ENCODE peak calls at places on chromosomes 16 and 17, in seven cellular contexts. M is PC-3, E is BE2C, U is DND-41, Q is ascending aorta, G is tibial nerve, N is brain microvascular endothelial cell. A is an unnamed sample.

GRCh38 chr17:80095038-80095843 is 6.1 kb upstream of the GAA start:
- DNase-seq in U (no peak), Q (no peak), M (no peak), G (no peak), E (no peak), N (no peak), A (no peak)

GRCh38 chr17:82959242-82959930 is 119.6 kb upstream of the ZNF750 start:
- DNase-seq in N (no peak), Q (no peak), G (no peak), E (no peak), U (no peak), M (no peak), A (peak; percentile 10)

GRCh38 chr17:16995930-16996329 is 24.0 kb upstream of the TNFRSF13B start:
- DNase-seq in Q (no peak), E (no peak), N (no peak), G (no peak), U (no peak), M (no peak), A (no peak)

GRCh38 chr16:56812884-56813283 is 52.1 kb upstream of the SLC12A3 start:
- DNase-seq in U (no peak), G (no peak), M (peak; percentile 68), Q (no peak), E (no peak), N (no peak), A (no peak)

GRCh38 chr17:44587339-44587738 is 30.1 kb downstream of the FZD2 start:
- DNase-seq in Q (peak; percentile 90), M (peak; percentile 91), G (peak; percentile 16), E (peak; percentile 58), U (no peak), N (peak; percentile 96), A (no peak)

GRCh38 chr17:37051839-37052238 is 103.1 kb downstream of the AATF start:
- DNase-seq in Q (no peak), U (no peak), G (no peak), M (no peak), N (no peak), E (no peak), A (no peak)

GRCh38 chr16:88773812-88774291 is 11.2 kb downstream of the PIEZO1 start:
- DNase-seq in U (no peak), E (peak; percentile 52), Q (no peak), N (peak; percentile 82), M (peak; percentile 45), G (no peak), A (peak; percentile 86)

GRCh38 chr16:30557397-30557949 is 701 bp downstream of the ZNF764 start:
- DNase-seq in U (peak; percentile 33), G (no peak), E (no peak), M (no peak), N (no peak), Q (no peak), A (no peak)

GRCh38 chr17:80034977-80035686 is 540 bp downstream of the TBC1D16 start:
- DNase-seq in G (no peak), E (no peak), M (peak; percentile 31), Q (peak; percentile 67), U (peak; percentile 47), N (peak; percentile 20), A (no peak)

GRCh38 chr17:39401412-39402278 is at the start of gene FBXL20:
- DNase-seq in E (peak; percentile 96), U (peak; percentile 92), M (peak; percentile 86), G (peak; percentile 94), Q (peak; percentile 96), N (peak; percentile 86), A (peak; percentile 91)

GRCh38 chr16:24419709-24420108 is 119.7 kb upstream of the RBBP6 start:
- DNase-seq in E (no peak), N (no peak), G (no peak), Q (no peak), M (no peak), U (no peak), A (no peak)

GRCh38 chr17:42288985-42289862 is 926 bp downstream of the STAT5A start:
- DNase-seq in G (no peak), Q (peak; percentile 71), M (no peak), N (no peak), U (peak; percentile 41), E (no peak), A (no peak)

GRCh38 chr16:51648521-51648920 is 497.5 kb upstream of the SALL1 start:
- DNase-seq in U (no peak), M (no peak), N (no peak), E (no peak), G (no peak), Q (no peak), A (no peak)

GRCh38 chr17:29292071-29292991 is 1.6 kb downstream of the NUFIP2 start:
- DNase-seq in M (peak; percentile 4), G (peak; percentile 66), Q (peak; percentile 77), U (peak; percentile 76), E (peak; percentile 24), N (no peak), A (peak; percentile 48)

GRCh38 chr17:49567104-49567521 is 8.6 kb upstream of the NXPH3 start:
- DNase-seq in N (no peak), M (no peak), E (peak; percentile 9), Q (peak; percentile 64), U (no peak), G (no peak), A (no peak)

GRCh38 chr17:56173958-56174357 is 20.7 kb downstream of the ANKFN1 start:
- DNase-seq in N (no peak), U (peak; percentile 86), G (no peak), Q (no peak), M (no peak), E (no peak), A (peak; percentile 22)

GRCh38 chr17:16467886-16468285 is 24.1 kb downstream of the LRRC75A start:
- DNase-seq in N (no peak), M (no peak), G (no peak), Q (no peak), U (no peak), E (no peak), A (no peak)

GRCh38 chr16:50509521-50510341 is 38.5 kb upstream of the NKD1 start:
- DNase-seq in G (peak; percentile 14), U (peak; percentile 38), M (peak; percentile 46), E (peak; percentile 56), Q (peak; percentile 63), N (peak; percentile 24), A (peak; percentile 56)

GRCh38 chr17:32623196-32623595 is 136.4 kb downstream of the CDK5R1 start:
- DNase-seq in U (no peak), G (no peak), M (no peak), N (no peak), Q (no peak), E (no peak), A (no peak)
- TF ChIP-seq CTCF in U (no peak), G (no peak), M (no peak), N (no peak), Q (no peak), E (no peak), A (no peak)

DNA sequence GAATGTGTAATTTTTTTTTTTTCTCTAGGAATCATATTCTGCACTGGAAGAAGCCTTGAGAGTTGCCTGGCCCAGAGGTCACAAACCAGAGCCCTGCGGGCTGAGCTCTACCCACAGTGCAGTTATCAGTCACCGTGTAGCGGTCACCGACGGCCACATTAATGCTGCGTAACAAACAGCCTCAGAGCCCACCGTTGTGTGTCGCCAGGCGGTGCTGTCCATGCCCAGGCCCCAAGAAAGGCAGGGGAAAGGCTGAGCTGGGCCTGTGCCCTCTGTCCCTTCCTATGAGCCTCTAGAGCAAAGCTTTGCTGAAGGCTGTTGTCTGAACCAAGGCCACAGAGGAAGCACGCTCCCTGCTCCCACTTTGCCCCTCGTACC is 4.5 kb upstream of the LMF1 start:
- DNase-seq in U (no peak), E (no peak), M (no peak), N (no peak), Q (no peak), G (no peak), A (no peak)
- H3K27me3 ChIP-seq in U (no peaks in the 10 kb centered on the region), E (peaks cover 18% of the 10 kb centered on the region), M (no peaks in the 10 kb centered on the region), N (peaks cover 12% of the 10 kb centered on the region), Q (peaks cover 3% of the 10 kb centered on the region), G (no peaks in the 10 kb centered on the region), A (no peaks in the 10 kb centered on the region)

DNA sequence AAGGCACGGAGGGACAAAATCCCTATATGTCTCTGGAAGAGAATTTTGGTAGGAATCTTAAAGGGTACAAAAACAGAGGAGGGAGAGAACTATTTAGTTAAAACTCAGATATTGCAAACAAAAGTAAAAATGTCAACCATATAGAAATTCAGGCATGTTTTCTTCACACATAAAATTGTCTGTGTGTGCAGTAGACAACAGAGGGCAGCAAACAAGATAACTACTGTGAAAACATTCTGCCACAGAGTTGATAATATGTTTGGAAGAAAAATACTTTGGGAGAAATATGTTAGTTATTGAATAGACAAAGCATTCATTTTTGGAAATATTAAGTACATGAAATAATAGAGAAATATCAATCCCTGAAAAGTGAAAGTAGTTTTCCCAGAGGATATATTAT is 56.2 kb downstream of the SNX11 start:
- DNase-seq in N (no peak), E (no peak), Q (no peak), G (no peak), M (no peak), U (no peak), A (no peak)
- TF ChIP-seq CTCF in N (no peak), E (peak; percentile 19), Q (no peak), G (no peak), M (peak; percentile 61), U (no peak), A (no peak)

DNA sequence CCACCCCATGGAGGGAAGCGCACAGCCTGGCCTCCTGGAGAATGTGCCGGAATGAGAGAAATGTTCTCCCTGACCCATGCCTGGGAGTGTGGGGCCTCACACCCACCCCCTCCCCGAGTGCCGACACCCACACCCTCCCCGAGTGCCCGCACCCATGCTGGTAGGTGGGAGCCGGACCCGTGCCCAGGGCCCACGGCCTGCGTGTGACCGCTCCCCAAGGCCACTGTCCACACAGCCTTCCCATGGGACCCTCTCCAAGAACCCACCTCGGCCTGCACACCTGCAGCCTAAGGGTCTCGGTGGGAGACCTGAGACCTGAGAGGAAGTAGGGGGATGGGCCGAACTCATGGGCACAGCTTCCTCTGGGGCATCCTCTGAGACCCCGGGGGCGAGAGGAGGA is 3.3 kb upstream of the PVALEF start:
- DNase-seq in M (no peak), Q (no peak), G (no peak), U (no peak), E (peak; percentile 8), N (no peak), A (no peak)
- H3K27me3 ChIP-seq in M (peaks cover 15% of the 10 kb centered on the region), Q (no peaks in the 10 kb centered on the region), G (no peaks in the 10 kb centered on the region), U (no peaks in the 10 kb centered on the region), E (no peaks in the 10 kb centered on the region), N (peaks cover 5% of the 10 kb centered on the region), A (no peaks in the 10 kb centered on the region)

DNA sequence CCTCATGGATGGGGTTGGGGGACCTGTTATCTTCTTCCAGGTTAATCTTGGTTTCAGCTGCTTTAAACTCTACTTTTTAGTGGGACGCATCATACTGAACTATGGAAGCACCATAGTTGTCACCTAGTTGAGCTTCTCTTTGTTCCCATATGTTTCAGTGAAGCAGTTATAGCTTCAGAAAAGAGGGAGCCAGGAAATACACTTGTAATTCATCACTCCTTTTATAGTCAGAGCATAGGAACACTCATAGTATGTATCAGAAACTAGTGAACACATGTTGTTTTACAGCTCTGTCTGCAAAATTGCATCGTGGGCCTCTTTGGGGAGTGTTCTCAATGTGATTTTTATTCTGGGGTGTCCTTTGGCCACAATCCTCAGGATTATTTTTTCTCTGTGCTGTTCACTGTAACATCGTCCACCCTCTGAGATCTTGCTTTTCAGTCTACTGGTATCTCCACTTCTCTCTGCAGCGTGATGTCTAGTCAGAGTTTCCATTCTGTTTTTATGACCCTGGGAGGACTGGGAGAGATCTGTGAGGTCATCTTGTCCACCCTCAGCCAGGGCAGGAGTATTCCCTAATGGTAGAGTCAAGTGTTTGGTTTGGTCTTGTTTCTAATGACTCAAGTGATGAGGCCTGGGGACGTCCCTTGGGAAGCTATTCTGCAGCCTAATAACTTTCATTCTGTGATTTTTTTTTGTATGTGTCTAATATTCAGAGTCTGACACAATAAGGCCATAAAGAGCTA is 585.4 kb downstream of the WWOX start:
- DNase-seq in U (no peak), M (no peak), E (no peak), G (peak; percentile 58), N (peak; percentile 22), Q (peak; percentile 78), A (no peak)
- TF ChIP-seq CTCF in U (no peak), M (no peak), E (no peak), G (no peak), N (no peak), Q (no peak), A (no peak)